ENCODE peak calls at places on chromosomes 13 and 19, in seven cellular contexts. L, N, S, Y, B, H and E are unnamed samples.

GRCh38 chr13:34654203-34654602 is 287.9 kb upstream of the NBEA start:
- DNase-seq in L (no peak), N (no peak), S (no peak), Y (no peak), B (no peak), H (no peak), E (no peak)

GRCh38 chr19:4171676-4172075 is 10.7 kb downstream of the SIRT6 start:
- DNase-seq in L (no peak), N (no peak), S (no peak), Y (no peak), B (no peak), H (no peak), E (no peak)

GRCh38 chr13:112954488-112955270 is 14.3 kb upstream of the MCF2L start:
- DNase-seq in L (no peak), N (no peak), S (no peak), Y (no peak), B (no peak), H (no peak), E (no peak)

GRCh38 chr13:31227063-31227462 is 27.3 kb downstream of the B3GLCT start:
- DNase-seq in L (no peak), N (no peak), S (no peak), Y (no peak), B (no peak), H (no peak), E (no peak)

GRCh38 chr19:36215276-36216171 is 618 bp downstream of the ZNF146 start:
- DNase-seq in L (no peak), N (peak; percentile 22), S (peak; percentile 57), Y (no peak), B (peak; percentile 48), H (peak; percentile 19), E (no peak)

GRCh38 chr13:96982672-96983071 is 11.6 kb downstream of the OXGR1 start:
- DNase-seq in L (no peak), N (no peak), S (no peak), Y (peak; percentile 93), B (no peak), H (no peak), E (peak; percentile 70)

GRCh38 chr19:53196777-53197396 is 3.7 kb upstream of the ZNF665 start:
- DNase-seq in L (peak; percentile 95), N (peak; percentile 98), S (peak; percentile 100), Y (peak; percentile 78), B (peak; percentile 96), H (no peak), E (peak; percentile 59)

GRCh38 chr13:70457474-70457873 is 349.2 kb upstream of the KLHL1 start:
- DNase-seq in L (no peak), N (no peak), S (no peak), Y (no peak), B (no peak), H (no peak), E (no peak)

GRCh38 chr19:44848036-44848804 is 2.1 kb downstream of the NECTIN2 start:
- DNase-seq in L (no peak), N (no peak), S (peak; percentile 14), Y (peak; percentile 39), B (no peak), H (no peak), E (peak; percentile 14)

GRCh38 chr13:43390582-43390981 is 367.2 kb downstream of the DNAJC15 start:
- DNase-seq in L (no peak), N (no peak), S (no peak), Y (peak; percentile 51), B (no peak), H (no peak), E (no peak)

GRCh38 chr19:48329167-48329891 is 4.0 kb downstream of the EMP3 start:
- DNase-seq in L (no peak), N (peak; percentile 27), S (peak; percentile 72), Y (peak; percentile 76), B (peak; percentile 64), H (peak; percentile 62), E (peak; percentile 37)

GRCh38 chr19:7287716-7288115 is 6.5 kb downstream of the INSR start:
- DNase-seq in L (no peak), N (no peak), S (no peak), Y (no peak), B (no peak), H (no peak), E (no peak)

GRCh38 chr13:108915095-108915633 is 285.8 kb downstream of the MYO16 start:
- DNase-seq in L (no peak), N (no peak), S (no peak), Y (peak; percentile 7), B (no peak), H (peak; percentile 49), E (peak; percentile 31)

GRCh38 chr13:70249332-70250064 is 141.2 kb upstream of the KLHL1 start:
- DNase-seq in L (no peak), N (no peak), S (no peak), Y (no peak), B (no peak), H (peak; percentile 65), E (no peak)

GRCh38 chr13:42164557-42165125 is 107.3 kb upstream of the AKAP11 start:
- DNase-seq in L (no peak), N (no peak), S (no peak), Y (no peak), B (no peak), H (no peak), E (no peak)

GRCh38 chr13:111627596-111627995 is 307.2 kb downstream of the TEX29 start:
- DNase-seq in L (no peak), N (no peak), S (no peak), Y (no peak), B (no peak), H (no peak), E (no peak)